ENCODE peak calls at places on chromosomes 16 and 17, in six cellular contexts. One of them, this sample, is unnamed.

GRCh38 chr16:10776280-10776679 is 32.6 kb downstream of the NUBP1 start:
- DNase-seq in GF-D8: no peak
- DNase-seq in pancreas: no peak
- DNase-seq in small intestine: peak; percentile 19
- DNase-seq in A549: no peak
- DNase-seq in NCI-H1092: no peak
- DNase-seq in this sample: no peak

GRCh38 chr16:69727916-69728270 is 1.5 kb upstream of the NQO1 start:
- DNase-seq in GF-D8: no peak
- DNase-seq in pancreas: no peak
- DNase-seq in small intestine: no peak
- DNase-seq in A549: no peak
- DNase-seq in NCI-H1092: no peak
- DNase-seq in this sample: peak; percentile 79

GRCh38 chr16:24848065-24848464 is 2.3 kb downstream of the SLC5A11 start:
- DNase-seq in GF-D8: no peak
- DNase-seq in pancreas: no peak
- DNase-seq in small intestine: no peak
- DNase-seq in A549: no peak
- DNase-seq in NCI-H1092: no peak
- DNase-seq in this sample: no peak

GRCh38 chr17:82528484-82529265 is 9.1 kb downstream of the FOXK2 start:
- DNase-seq in GF-D8: no peak
- DNase-seq in pancreas: peak; percentile 34
- DNase-seq in small intestine: peak; percentile 76
- DNase-seq in A549: peak; percentile 85
- DNase-seq in NCI-H1092: no peak
- DNase-seq in this sample: peak; percentile 41

GRCh38 chr16:49695782-49696413 is 160.0 kb downstream of the ZNF423 start:
- DNase-seq in GF-D8: no peak
- DNase-seq in pancreas: no peak
- DNase-seq in small intestine: no peak
- DNase-seq in A549: no peak
- DNase-seq in NCI-H1092: no peak
- DNase-seq in this sample: no peak

GRCh38 chr17:80950466-80951120 is 41.0 kb upstream of the CHMP6 start:
- DNase-seq in GF-D8: no peak
- DNase-seq in pancreas: no peak
- DNase-seq in small intestine: no peak
- DNase-seq in A549: no peak
- DNase-seq in NCI-H1092: no peak
- DNase-seq in this sample: no peak

GRCh38 chr17:53627511-53627910 is 195.2 kb upstream of the KIF2B start:
- DNase-seq in GF-D8: no peak
- DNase-seq in pancreas: no peak
- DNase-seq in small intestine: no peak
- DNase-seq in A549: peak; percentile 26
- DNase-seq in NCI-H1092: no peak
- DNase-seq in this sample: no peak

GRCh38 chr17:81294512-81295030 is 536 bp downstream of the SLC38A10 start:
- DNase-seq in GF-D8: peak; percentile 0
- DNase-seq in pancreas: peak; percentile 41
- DNase-seq in small intestine: peak; percentile 34
- DNase-seq in A549: no peak
- DNase-seq in NCI-H1092: no peak
- DNase-seq in this sample: no peak

GRCh38 chr17:45942284-45942683 is 47.9 kb downstream of the MAPT start:
- DNase-seq in GF-D8: no peak
- DNase-seq in pancreas: peak; percentile 22
- DNase-seq in small intestine: no peak
- DNase-seq in A549: no peak
- DNase-seq in NCI-H1092: peak; percentile 49
- DNase-seq in this sample: peak; percentile 96

GRCh38 chr16:87644596-87644995 is 42.3 kb downstream of the JPH3 start:
- DNase-seq in GF-D8: no peak
- DNase-seq in pancreas: no peak
- DNase-seq in small intestine: no peak
- DNase-seq in A549: no peak
- DNase-seq in NCI-H1092: no peak
- DNase-seq in this sample: no peak

GRCh38 chr16:23343643-23344612 is 41.8 kb downstream of the SCNN1B start:
- DNase-seq in GF-D8: no peak
- DNase-seq in pancreas: no peak
- DNase-seq in small intestine: no peak
- DNase-seq in A549: no peak
- DNase-seq in NCI-H1092: no peak
- DNase-seq in this sample: no peak

GRCh38 chr17:62597920-62598319 is 29.6 kb upstream of the MRC2 start:
- DNase-seq in GF-D8: no peak
- DNase-seq in pancreas: no peak
- DNase-seq in small intestine: no peak
- DNase-seq in A549: no peak
- DNase-seq in NCI-H1092: no peak
- DNase-seq in this sample: no peak

GRCh38 chr16:1102921-1103648 is 7.0 kb upstream of the C1QTNF8 start:
- DNase-seq in GF-D8: no peak
- DNase-seq in pancreas: no peak
- DNase-seq in small intestine: peak; percentile 31
- DNase-seq in A549: no peak
- DNase-seq in NCI-H1092: no peak
- DNase-seq in this sample: no peak

GRCh38 chr17:81991684-81992513 is 14.5 kb downstream of the ASPSCR1 start:
- DNase-seq in GF-D8: no peak
- DNase-seq in pancreas: peak; percentile 87
- DNase-seq in small intestine: peak; percentile 94
- DNase-seq in A549: peak; percentile 50
- DNase-seq in NCI-H1092: peak; percentile 57
- DNase-seq in this sample: peak; percentile 29

GRCh38 chr17:75182319-75182568 is 515 bp downstream of the SUMO2 start:
- DNase-seq in GF-D8: no peak
- DNase-seq in pancreas: no peak
- DNase-seq in small intestine: no peak
- DNase-seq in A549: no peak
- DNase-seq in NCI-H1092: no peak
- DNase-seq in this sample: no peak

This sample was measured in amygdala.